ENCODE peak calls at places on chromosomes 3 and 15, in five cellular contexts. F is ecto neural progenitor cell, D is brain microvascular endothelial cell, H is T-helper 9 cell, A is NCI-H1436. W is an unnamed sample.

GRCh38 chr15:101091080-101092017 is 160.5 kb downstream of the CHSY1 start:
- DNase-seq in F (no peak), D (peak; percentile 89), H (no peak), A (no peak), W (no peak)

GRCh38 chr3:25849641-25850040 is 59.8 kb downstream of the OXSM start:
- DNase-seq in F (no peak), D (no peak), H (no peak), A (no peak), W (no peak)

GRCh38 chr3:188362405-188362831 is 208.5 kb downstream of the LPP start:
- DNase-seq in F (no peak), D (peak; percentile 92), H (no peak), A (no peak), W (no peak)

GRCh38 chr3:66322436-66322835 is 101.6 kb downstream of the SLC25A26 start:
- DNase-seq in F (no peak), D (no peak), H (no peak), A (no peak), W (no peak)

GRCh38 chr3:38580450-38581382 is 68.8 kb downstream of the SCN5A start:
- DNase-seq in F (peak; percentile 31), D (no peak), H (no peak), A (no peak), W (no peak)

GRCh38 chr15:79922512-79923067 is 25.8 kb upstream of the MTHFS start:
- DNase-seq in F (no peak), D (peak; percentile 3), H (no peak), A (no peak), W (no peak)

GRCh38 chr15:32802296-32802936 is 84.6 kb downstream of the GREM1 start:
- DNase-seq in F (no peak), D (peak; percentile 80), H (no peak), A (no peak), W (no peak)

GRCh38 chr3:77780621-77781020 is 740.7 kb downstream of the ROBO2 start:
- DNase-seq in F (no peak), D (no peak), H (no peak), A (no peak), W (no peak)

GRCh38 chr15:62966294-62966693 is 76.3 kb upstream of the TPM1 start:
- DNase-seq in F (no peak), D (no peak), H (no peak), A (no peak), W (no peak)

GRCh38 chr3:101926594-101927105 is 77.3 kb downstream of the NFKBIZ start:
- DNase-seq in F (no peak), D (no peak), H (no peak), A (no peak), W (no peak)

GRCh38 chr3:27888562-27888961 is 166.4 kb upstream of the EOMES start:
- DNase-seq in F (no peak), D (no peak), H (no peak), A (no peak), W (no peak)

GRCh38 chr3:82054849-82055248 is 293.4 kb upstream of the GBE1 start:
- DNase-seq in F (no peak), D (no peak), H (no peak), A (no peak), W (no peak)

GRCh38 chr15:38895326-38896282 is 331.0 kb upstream of the RASGRP1 start:
- DNase-seq in F (no peak), D (peak; percentile 86), H (no peak), A (no peak), W (no peak)

GRCh38 chr3:14650193-14650592 is 1.4 kb upstream of the CCDC174 start:
- DNase-seq in F (no peak), D (no peak), H (no peak), A (no peak), W (no peak)

GRCh38 chr15:67603063-67603462 is 60.6 kb downstream of the MAP2K5 start:
- DNase-seq in F (no peak), D (no peak), H (no peak), A (no peak), W (no peak)

GRCh38 chr15:41894791-41895463 is 1.1 kb upstream of the SPTBN5 start:
- DNase-seq in F (no peak), D (peak; percentile 72), H (peak; percentile 87), A (peak; percentile 9), W (no peak)

GRCh38 chr3:36709826-36710365 is 54.5 kb downstream of the DCLK3 start:
- DNase-seq in F (no peak), D (no peak), H (no peak), A (no peak), W (no peak)

GRCh38 chr15:69305204-69305931 is 6.7 kb downstream of the PAQR5 start:
- DNase-seq in F (no peak), D (peak; percentile 84), H (no peak), A (no peak), W (peak; percentile 51)

GRCh38 chr15:62775932-62776331 is 266.6 kb upstream of the TPM1 start:
- DNase-seq in F (no peak), D (no peak), H (no peak), A (no peak), W (no peak)

GRCh38 chr3:194723846-194724618 is 38.3 kb downstream of the FAM43A start:
- DNase-seq in F (no peak), D (no peak), H (no peak), A (no peak), W (no peak)

GRCh38 chr15:30043211-30043655 is 39.5 kb upstream of the GOLGA8J start:
- DNase-seq in F (no peak), D (no peak), H (no peak), A (no peak), W (no peak)

GRCh38 chr3:137294839-137295238 is 337.1 kb downstream of the IL20RB start:
- DNase-seq in F (no peak), D (no peak), H (no peak), A (no peak), W (no peak)

GRCh38 chr3:128714887-128715496 is 11.0 kb upstream of the RAB7A start:
- DNase-seq in F (no peak), D (no peak), H (peak; percentile 8), A (no peak), W (no peak)

GRCh38 chr3:127064391-127065137 is 81.6 kb downstream of the PLXNA1 start:
- DNase-seq in F (no peak), D (peak; percentile 41), H (no peak), A (no peak), W (no peak)

GRCh38 chr15:82850242-82850591 is 40.8 kb downstream of the WHAMM start:
- DNase-seq in F (no peak), D (no peak), H (no peak), A (no peak), W (no peak)

GRCh38 chr3:9949115-9949514 is 3.1 kb downstream of the PRRT3 start:
- DNase-seq in F (no peak), D (no peak), H (no peak), A (no peak), W (no peak)